ENCODE peak calls at places on chromosomes 4 and X, in ten cellular contexts. O is fibroblast of villous mesenchyme, V is astrocyte of the spinal cord, D is Peyer's patch, B is type B pancreatic cell, N is adrenal gland, X is ovary, S is fibroblast of lung, U is esophagus squamous epithelium, I is HepG2. A is an unnamed sample.

GRCh38 chrX:14073561-14073960 is 43.9 kb upstream of the GEMIN8 start:
- DNase-seq in I (no peak), S (peak), O (no peak), U (no peak), X (no peak), N (no peak), B (no peak), V (peak), D (no peak), A (no peak)

GRCh38 chr4:73615613-73616012 is 4.6 kb downstream of the RASSF6 start:
- DNase-seq in N (no peak), O (no peak), S (no peak), I (peak), D (no peak), B (no peak), U (no peak), V (no peak), X (no peak), A (no peak)

GRCh38 chr4:172830295-172830764 is 338.3 kb upstream of the GALNT7 start:
- DNase-seq in I (peak), V (peak), X (no peak), O (peak), D (no peak), B (no peak), U (no peak), N (no peak), S (no peak), A (peak)

GRCh38 chr4:2354760-2355159 is 63.7 kb downstream of the ZFYVE28 start:
- DNase-seq in V (no peak), X (no peak), U (no peak), B (no peak), N (no peak), D (peak), S (no peak), I (no peak), O (no peak), A (no peak)

GRCh38 chr4:20338841-20339240 is 87.1 kb downstream of the SLIT2 start:
- DNase-seq in X (no peak), U (no peak), D (no peak), I (no peak), V (no peak), N (no peak), O (no peak), B (no peak), S (peak), A (no peak)

GRCh38 chrX:109952985-109953905 is 49.7 kb upstream of the TMEM164 start:
- DNase-seq in I (no peak), B (no peak), U (no peak), N (no peak), X (no peak), O (no peak), V (no peak), D (no peak), S (no peak), A (peak)

GRCh38 chr4:120830204-120830603 is 92.3 kb downstream of the PRDM5 start:
- DNase-seq in U (no peak), S (no peak), D (no peak), N (no peak), O (peak), B (no peak), V (no peak), I (no peak), X (peak), A (no peak)

GRCh38 chr4:84324850-84325249 is 174.2 kb downstream of the NKX6-1 start:
- DNase-seq in V (no peak), S (peak), X (no peak), N (no peak), I (no peak), U (no peak), O (no peak), B (no peak), D (no peak), A (no peak)

GRCh38 chrX:66015906-66016689 is 23.8 kb downstream of the VSIG4 start:
- DNase-seq in D (no peak), O (no peak), X (no peak), I (no peak), S (no peak), U (no peak), V (no peak), B (no peak), N (no peak), A (peak)

GRCh38 chr4:152106113-152106763 is 345.4 kb upstream of the GATB start:
- DNase-seq in S (peak), I (peak), N (peak), V (peak), X (peak), O (peak), B (no peak), U (peak), D (no peak), A (no peak)

GRCh38 chr4:4200624-4201023 is 26.1 kb downstream of the OTOP1 start:
- DNase-seq in D (no peak), O (peak), B (no peak), N (no peak), V (no peak), U (no peak), S (no peak), X (no peak), I (no peak), A (no peak)

GRCh38 chr4:213971-214370 is 89.7 kb downstream of the ZNF718 start:
- DNase-seq in B (no peak), U (no peak), D (no peak), O (no peak), S (no peak), N (no peak), V (no peak), X (no peak), I (no peak), A (no peak)

GRCh38 chr4:4391866-4392265 is 5.0 kb downstream of the NSG1 start:
- DNase-seq in U (no peak), B (no peak), S (no peak), I (no peak), X (no peak), D (no peak), N (no peak), O (no peak), V (no peak), A (no peak)

GRCh38 chrX:6052111-6052745 is 176.4 kb downstream of the NLGN4X start:
- DNase-seq in V (peak), U (no peak), X (no peak), O (no peak), N (no peak), D (no peak), S (peak), B (no peak), I (no peak), A (no peak)

GRCh38 chr4:103892616-103893015 is 172.8 kb upstream of the TACR3 start:
- DNase-seq in O (no peak), B (no peak), V (no peak), I (no peak), X (no peak), U (no peak), S (peak), D (no peak), N (no peak), A (no peak)

GRCh38 chr4:93084599-93085305 is 743.8 kb upstream of the ATOH1 start:
- DNase-seq in O (no peak), S (peak), U (no peak), X (no peak), I (no peak), V (no peak), N (no peak), D (no peak), B (no peak), A (no peak)

GRCh38 chr4:136855886-136856285 is 676.4 kb downstream of the PCDH18 start:
- DNase-seq in I (no peak), O (no peak), D (no peak), N (no peak), B (no peak), S (no peak), X (no peak), U (no peak), V (no peak), A (no peak)

GRCh38 chr4:4762909-4763814 is 96.3 kb upstream of the MSX1 start:
- DNase-seq in B (peak), S (peak), V (peak), U (no peak), D (no peak), I (no peak), N (no peak), O (peak), X (peak), A (peak)

GRCh38 chr4:38723726-38724506 is 58.9 kb downstream of the TLR10 start:
- DNase-seq in I (peak), N (no peak), U (no peak), X (no peak), O (peak), B (no peak), S (peak), D (no peak), V (no peak), A (no peak)

GRCh38 chr4:38730830-38731646 is 51.8 kb downstream of the TLR10 start:
- DNase-seq in V (peak), D (peak), N (peak), S (peak), O (peak), U (peak), I (peak), B (peak), X (peak), A (peak)

GRCh38 chr4:38730493-38730829 is 52.3 kb downstream of the TLR10 start:
- DNase-seq in O (no peak), V (no peak), D (no peak), X (no peak), B (no peak), U (no peak), I (no peak), N (no peak), S (no peak), A (no peak)

GRCh38 chr4:38724507-38724808 is 58.3 kb downstream of the TLR10 start:
- DNase-seq in S (no peak), N (no peak), O (no peak), I (no peak), U (no peak), V (no peak), B (no peak), X (no peak), D (no peak), A (no peak)

DNA sequence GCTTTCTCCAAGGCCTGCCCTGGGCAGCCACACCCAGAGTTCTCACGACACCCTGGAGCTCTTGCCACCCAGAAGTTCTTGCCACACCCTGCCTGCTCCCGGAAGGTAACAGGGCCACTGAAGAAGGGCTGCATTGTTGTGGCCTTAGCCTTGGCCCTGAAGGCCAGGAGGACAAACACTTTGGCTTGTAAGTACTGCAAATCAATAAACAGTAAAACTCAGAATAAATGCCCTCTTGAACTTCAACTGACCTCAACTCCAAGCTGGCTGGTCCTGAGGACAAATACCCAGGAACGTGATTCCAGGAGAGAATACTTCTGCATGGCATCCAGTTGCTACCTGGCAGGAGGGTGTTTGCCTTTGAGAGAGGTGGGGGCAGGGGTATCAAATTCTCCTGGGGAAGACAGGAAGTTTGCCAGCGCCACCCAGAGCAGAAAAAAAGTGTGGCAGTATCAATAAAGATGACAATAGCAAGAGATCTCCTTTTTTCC is 54.1 kb downstream of the TLR10 start:
- DNase-seq in O (no peak), B (no peak), V (no peak), N (no peak), I (peak), D (peak), U (no peak), S (no peak), X (no peak), A (no peak)
- TF ChIP-seq CTCF in O (no peak), B (no peak), V (peak), N (no peak), I (peak), D (peak), U (peak), S (no peak), X (no peak), A (peak)

GRCh38 chr4:76951333-76952033 is 1.9 kb downstream of the SEPTIN11 start:
- DNase-seq in S (peak), U (no peak), N (no peak), I (no peak), D (no peak), O (peak), X (no peak), V (no peak), B (no peak), A (no peak)
- TF ChIP-seq CTCF in S (no peak), U (no peak), N (no peak), I (no peak), D (no peak), O (no peak), X (no peak), V (no peak), B (no peak), A (no peak)

GRCh38 chr4:15906024-15906443 is 32.5 kb downstream of the FGFBP1 start:
- DNase-seq in S (peak), I (no peak), B (peak), U (no peak), D (peak), V (no peak), X (no peak), N (no peak), O (no peak), A (no peak)
- TF ChIP-seq CTCF in S (no peak), I (no peak), B (no peak), U (no peak), D (peak), V (no peak), X (no peak), N (no peak), O (no peak), A (no peak)

DNA sequence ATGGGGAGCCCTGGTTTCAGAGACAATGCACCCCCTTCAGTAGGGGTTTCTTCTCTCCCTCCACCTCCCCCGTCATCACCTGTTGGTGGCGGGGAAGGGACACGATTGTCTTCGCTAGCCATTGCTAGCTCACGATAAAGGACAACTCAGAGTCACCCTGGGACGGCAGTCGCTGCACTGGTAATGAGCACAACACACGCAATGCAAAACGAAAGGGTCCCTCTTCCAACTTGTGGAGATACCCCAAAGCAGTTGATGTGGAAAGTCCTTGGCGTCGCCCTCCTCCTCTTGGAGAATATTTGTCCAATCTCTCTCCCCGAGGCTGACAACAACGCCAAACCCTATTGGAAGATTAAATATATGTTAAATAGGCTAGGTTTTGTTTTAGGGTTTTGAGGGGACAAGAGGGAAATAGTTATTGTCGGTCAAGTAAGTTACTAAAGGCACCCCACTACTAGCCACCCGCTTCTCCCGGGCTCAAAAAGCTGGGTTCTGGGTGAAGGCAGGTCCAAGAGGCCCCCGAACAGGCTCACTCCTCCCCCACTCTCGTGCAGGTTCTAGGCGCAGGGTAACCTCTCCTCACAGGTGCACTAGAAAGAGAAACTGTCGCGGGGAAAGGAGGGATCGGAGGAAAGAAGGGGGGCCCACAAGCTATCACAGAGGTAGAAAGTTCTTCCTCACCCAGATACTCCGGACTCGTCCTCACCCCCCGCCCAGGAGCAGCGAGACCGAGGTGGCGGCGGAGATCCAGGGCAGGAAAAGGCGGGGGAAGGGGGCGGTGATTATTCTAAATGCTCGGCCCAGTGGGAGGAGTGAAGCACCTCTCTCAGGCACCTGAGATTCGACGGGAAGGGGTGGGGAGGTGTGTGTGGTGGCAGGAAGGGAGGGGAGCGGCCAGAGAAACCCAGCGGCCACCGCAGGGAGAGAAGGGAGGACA is at the start of gene LRBA:
- DNase-seq in O (peak), U (peak), N (peak), I (peak), V (peak), X (peak), S (peak), B (peak), D (peak), A (peak)
- TF ChIP-seq CTCF in O (no peak), U (no peak), N (no peak), I (peak), V (no peak), X (no peak), S (no peak), B (no peak), D (no peak), A (peak)

DNA sequence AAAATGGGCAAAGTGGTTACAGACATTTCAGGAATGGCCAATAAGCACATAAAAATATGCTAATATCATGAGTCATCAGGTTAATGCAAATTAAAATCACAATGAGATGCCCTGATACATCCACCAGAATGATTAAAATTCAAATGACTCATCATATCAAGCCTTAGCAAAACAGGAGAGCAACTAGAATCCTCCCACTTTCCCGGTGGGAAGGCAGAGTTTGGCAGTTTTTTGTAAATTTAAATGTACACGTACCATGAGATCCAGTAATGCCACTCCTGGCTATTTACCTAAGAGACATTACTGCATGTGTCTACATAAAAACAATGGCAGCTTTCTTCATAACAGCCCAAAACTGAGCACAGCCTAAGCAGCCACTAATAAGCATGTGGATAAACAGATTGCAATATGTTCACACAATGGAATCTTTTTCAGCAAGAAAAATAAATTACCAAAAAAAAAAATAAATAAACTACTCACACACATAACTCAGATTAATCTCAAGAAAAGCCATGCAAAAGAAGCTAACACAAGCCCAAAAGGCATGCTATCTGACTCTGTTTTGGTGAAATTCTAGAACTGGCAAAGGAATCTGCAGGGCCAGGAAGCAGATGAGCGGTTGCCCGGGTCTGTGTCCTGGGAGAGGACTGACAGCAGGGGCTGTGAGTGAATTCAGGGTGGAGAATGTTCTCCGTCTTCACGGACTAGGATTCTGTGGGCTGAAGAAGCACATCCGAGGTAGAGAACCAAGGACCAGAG is 48.8 kb downstream of the AFAP1 start:
- DNase-seq in I (peak), V (peak), O (peak), U (no peak), S (peak), X (no peak), D (no peak), N (no peak), B (no peak), A (no peak)
- TF ChIP-seq CTCF in I (no peak), V (no peak), O (no peak), U (no peak), S (no peak), X (no peak), D (no peak), N (no peak), B (no peak), A (no peak)

A was measured in GM13977.